ENCODE peak calls at places on chromosomes 12 and 14, in seven cellular contexts. P is adrenal gland, B is GM12892, F is HepG2, Q is lower leg skin, I is HCT116, H is ovary. J is an unnamed sample.

GRCh38 chr14:98799891-98800290 is 472.1 kb downstream of the BCL11B start:
- DNase-seq in F (no peak), P (no peak), Q (no peak), H (no peak), B (no peak), I (no peak), J (no peak)

GRCh38 chr12:123231931-123232330 is 1.0 kb downstream of the MPHOSPH9 start:
- DNase-seq in B (no peak), F (peak), H (no peak), Q (no peak), I (no peak), P (no peak), J (no peak)

GRCh38 chr12:124599074-124599999 is 31.9 kb upstream of the NCOR2 start:
- DNase-seq in B (no peak), Q (no peak), F (no peak), H (no peak), P (no peak), I (no peak), J (peak)

GRCh38 chr12:48681416-48681737 is 661 bp downstream of the KANSL2 start:
- DNase-seq in P (no peak), Q (no peak), H (no peak), B (peak), I (no peak), F (peak), J (no peak)

GRCh38 chr12:44465139-44465538 is 411.0 kb downstream of the NELL2 start:
- DNase-seq in B (no peak), F (no peak), H (no peak), P (no peak), I (peak), Q (no peak), J (no peak)

GRCh38 chr12:113800201-113800600 is 165.9 kb downstream of the RBM19 start:
- DNase-seq in Q (no peak), P (no peak), I (no peak), F (no peak), B (no peak), H (no peak), J (no peak)

GRCh38 chr12:8860165-8860961 is 37.9 kb downstream of the A2ML1 start:
- DNase-seq in F (peak), P (peak), B (peak), I (peak), H (peak), Q (no peak), J (peak)

GRCh38 chr14:96445844-96446710 is 54.1 kb downstream of the AK7 start:
- DNase-seq in B (no peak), I (no peak), F (no peak), Q (no peak), H (no peak), P (no peak), J (no peak)

GRCh38 chr14:96039633-96040311 is 610 bp downstream of the C14orf132 start:
- DNase-seq in Q (no peak), B (no peak), F (no peak), I (no peak), P (peak), H (no peak), J (peak)

GRCh38 chr12:80620281-80620680 is 87.2 kb upstream of the MYF6 start:
- DNase-seq in H (no peak), B (no peak), F (no peak), Q (no peak), P (no peak), I (no peak), J (no peak)

GRCh38 chr14:68675233-68675577 is 117.7 kb downstream of the ZFP36L1 start:
- DNase-seq in H (no peak), F (peak), B (no peak), Q (no peak), P (no peak), I (no peak), J (no peak)

GRCh38 chr12:126742326-126742725 is 1524.6 kb upstream of the TMEM132C start:
- DNase-seq in P (no peak), H (no peak), B (no peak), I (no peak), F (no peak), Q (no peak), J (no peak)

GRCh38 chr12:126752021-126752420 is 1514.9 kb upstream of the TMEM132C start:
- DNase-seq in P (no peak), I (no peak), H (no peak), B (no peak), F (no peak), Q (no peak), J (no peak)

DNA sequence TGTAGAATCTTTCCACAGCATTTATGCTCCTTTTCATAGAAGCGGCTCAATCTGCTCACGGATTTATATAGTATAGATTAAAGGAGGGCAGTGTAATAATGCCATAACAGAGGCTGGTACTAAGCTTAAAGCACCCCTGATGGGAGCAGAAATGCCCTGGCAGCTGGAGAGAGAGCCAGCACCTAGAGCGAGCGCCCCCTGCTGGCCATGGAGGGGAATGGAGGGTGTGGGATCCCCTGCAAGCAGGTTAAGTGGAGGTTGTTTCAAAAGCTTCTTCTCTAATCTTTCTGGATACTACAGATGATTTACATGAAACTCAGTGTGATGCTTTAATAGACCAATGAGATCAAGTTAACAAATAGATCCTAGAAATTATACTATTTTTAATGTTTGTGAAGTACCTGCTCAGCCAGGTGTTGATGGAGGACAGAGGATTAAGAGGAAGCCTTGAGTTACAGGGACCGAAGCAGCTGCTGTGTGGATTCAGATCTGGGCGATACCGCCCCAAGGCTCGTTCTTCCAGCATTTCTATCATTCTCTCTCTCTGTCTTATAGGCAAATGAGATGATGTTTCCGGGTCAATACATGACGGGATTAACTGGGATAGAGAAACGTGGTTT is 1519.3 kb upstream of the TMEM132C start:
- DNase-seq in B (no peak), I (peak), P (peak), Q (no peak), H (no peak), F (peak), J (peak)
- TF ChIP-seq POLR2A in B (no peak), I (no peak), P (no peak), Q (no peak), H (no peak), F (no peak), J (no peak)

GRCh38 chr14:104752735-104753527 is at the start of gene SIVA1:
- DNase-seq in H (peak), F (peak), B (peak), P (peak), Q (peak), I (peak), J (peak)
- TF ChIP-seq POLR2A in H (peak), F (peak), B (peak), P (peak), Q (no peak), I (peak), J (peak)

GRCh38 chr12:89353823-89354629 is 1.7 kb upstream of the DUSP6 start:
- DNase-seq in B (peak), I (peak), H (peak), P (peak), Q (peak), F (peak), J (peak)
- TF ChIP-seq POLR2A in B (no peak), I (peak), H (no peak), P (peak), Q (no peak), F (no peak), J (peak)

GRCh38 chr12:51025748-51026654 is at the start of gene SLC11A2:
- DNase-seq in I (peak), B (peak), H (peak), Q (peak), P (peak), F (peak), J (peak)
- TF ChIP-seq POLR2A in I (peak), B (peak), H (peak), Q (no peak), P (peak), F (peak), J (peak)

GRCh38 chr12:12907552-12907951 is 16.2 kb downstream of the GPRC5A start:
- DNase-seq in F (no peak), H (no peak), Q (no peak), B (no peak), I (no peak), P (no peak), J (no peak)

GRCh38 chr12:12900786-12901157 is 9.4 kb downstream of the GPRC5A start:
- DNase-seq in I (no peak), P (no peak), Q (no peak), F (no peak), H (no peak), B (no peak), J (no peak)

GRCh38 chr12:12901158-12901791 is 9.9 kb downstream of the GPRC5A start:
- DNase-seq in F (peak), P (peak), H (peak), B (no peak), I (no peak), Q (peak), J (peak)

GRCh38 chr12:12902036-12902435 is 10.7 kb downstream of the GPRC5A start:
- DNase-seq in H (peak), I (no peak), B (no peak), Q (peak), F (no peak), P (peak), J (no peak)

DNA sequence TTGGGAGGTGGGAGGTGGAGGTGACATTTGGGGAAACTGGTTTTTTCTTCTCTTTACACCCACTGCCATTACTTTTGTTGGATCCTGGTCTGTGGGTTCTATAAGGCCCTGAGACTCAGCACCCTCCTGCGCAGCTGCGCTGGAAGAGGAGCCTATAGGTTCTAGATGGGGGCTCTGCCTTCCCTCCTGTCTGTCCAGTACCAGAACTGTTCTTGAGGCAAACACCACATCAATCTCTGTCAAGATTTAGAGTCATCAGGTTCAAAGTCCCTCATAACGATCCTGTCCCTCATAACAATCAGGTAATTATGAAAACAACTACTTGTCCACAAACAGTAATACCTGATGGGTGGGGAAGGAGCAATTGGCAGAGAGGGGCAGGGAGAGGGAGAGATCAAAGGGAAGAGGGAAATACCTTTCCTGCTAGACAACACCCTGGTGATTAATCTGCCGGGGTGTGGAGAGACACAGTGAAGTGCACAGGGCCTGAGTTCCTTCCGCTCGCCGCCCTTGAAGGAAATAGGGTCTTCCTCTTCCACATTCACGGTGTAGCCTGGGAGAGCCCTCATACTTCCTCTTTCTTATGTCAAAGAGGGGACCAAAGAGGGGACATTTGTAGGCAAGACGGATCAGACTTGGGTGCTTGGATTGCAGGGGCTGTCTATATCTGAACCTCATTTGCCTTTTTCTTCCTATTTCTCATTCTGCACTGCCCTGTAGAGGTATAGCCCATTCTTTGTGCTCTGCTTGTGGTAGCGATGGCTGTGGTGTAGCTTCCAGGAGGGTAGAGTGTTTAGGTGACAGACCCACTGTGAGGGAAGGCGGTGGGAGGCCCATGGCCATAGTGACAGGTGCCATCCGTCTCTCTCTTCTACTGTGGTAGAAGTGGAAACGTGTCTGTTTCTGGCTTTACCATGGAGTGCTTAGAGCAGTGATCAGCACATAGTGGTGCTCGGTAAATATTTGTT is 12.6 kb downstream of the GPRC5A start:
- DNase-seq in F (peak), B (no peak), I (peak), P (no peak), H (no peak), Q (no peak), J (no peak)
- TF ChIP-seq POLR2A in F (no peak), B (no peak), I (no peak), P (no peak), H (no peak), Q (no peak), J (no peak)

GRCh38 chr12:79569679-79570078 is 121.1 kb downstream of the PAWR start:
- DNase-seq in I (no peak), Q (no peak), H (no peak), B (no peak), F (no peak), P (no peak), J (no peak)

GRCh38 chr12:79563021-79563739 is 127.6 kb downstream of the PAWR start:
- DNase-seq in B (no peak), Q (no peak), H (no peak), I (no peak), P (no peak), F (no peak), J (no peak)

GRCh38 chr12:79567164-79567563 is 123.6 kb downstream of the PAWR start:
- DNase-seq in F (no peak), B (no peak), H (no peak), I (no peak), Q (no peak), P (no peak), J (no peak)

GRCh38 chr12:79561401-79562132 is 129.2 kb downstream of the PAWR start:
- DNase-seq in H (no peak), I (no peak), F (no peak), Q (no peak), B (no peak), P (no peak), J (no peak)

GRCh38 chr12:79566452-79566851 is 124.3 kb downstream of the PAWR start:
- DNase-seq in B (no peak), H (no peak), F (peak), I (no peak), P (no peak), Q (no peak), J (no peak)
- TF ChIP-seq POLR2A in B (no peak), H (no peak), F (no peak), I (no peak), P (no peak), Q (no peak), J (no peak)

GRCh38 chr12:55715833-55716581 is at the start of gene BLOC1S1:
- DNase-seq in F (peak), I (peak), B (peak), Q (peak), H (peak), P (peak), J (peak)
- TF ChIP-seq POLR2A in F (peak), I (peak), B (peak), Q (no peak), H (peak), P (no peak), J (peak)

GRCh38 chr12:101343893-101344292 is 63.7 kb downstream of the ARL1 start:
- DNase-seq in Q (no peak), I (no peak), P (no peak), B (no peak), H (no peak), F (no peak), J (no peak)
- TF ChIP-seq POLR2A in Q (no peak), I (no peak), P (no peak), B (no peak), H (no peak), F (no peak), J (no peak)

GRCh38 chr14:76655331-76655730 is 105.9 kb upstream of the VASH1 start:
- DNase-seq in Q (no peak), F (no peak), P (no peak), H (no peak), B (no peak), I (no peak), J (no peak)
- TF ChIP-seq POLR2A in Q (no peak), F (no peak), P (no peak), H (no peak), B (no peak), I (no peak), J (no peak)

DNA sequence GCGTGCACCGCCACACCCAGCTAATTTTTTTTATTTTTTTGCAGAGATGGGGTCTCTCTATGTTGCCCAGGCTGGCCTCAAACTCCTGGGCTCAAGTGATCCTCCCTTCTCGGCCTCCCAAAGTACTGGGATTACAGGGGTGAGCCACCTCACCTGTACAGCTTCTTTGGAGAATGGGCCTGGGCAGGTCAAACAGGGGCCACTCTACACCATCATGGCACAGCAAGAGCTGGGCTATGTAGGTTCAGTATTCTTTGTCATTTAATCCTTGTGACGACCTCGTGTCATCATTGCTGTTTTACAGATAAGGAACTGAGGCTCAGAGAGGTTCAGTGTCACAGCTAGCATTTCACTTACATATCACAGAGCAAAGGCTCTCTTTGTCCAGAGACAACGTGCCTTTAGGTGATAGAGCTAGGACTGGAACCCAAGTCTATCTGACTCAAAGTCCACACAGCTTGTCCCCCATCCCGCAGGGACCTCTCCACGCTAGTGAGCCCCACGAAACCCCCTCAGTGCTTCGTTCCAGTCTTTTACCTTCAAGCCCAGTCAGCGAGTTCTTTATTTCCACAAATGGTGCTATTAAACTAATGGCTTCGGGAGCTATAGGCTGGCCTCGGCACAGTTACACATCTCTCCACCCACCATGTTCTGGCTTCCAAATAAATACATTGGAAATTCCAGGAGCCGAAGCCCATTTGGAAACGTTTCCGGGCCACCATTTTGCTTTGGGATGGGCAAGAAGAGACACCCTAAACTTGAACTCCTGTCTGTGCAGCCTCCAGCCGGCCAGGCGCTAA is 701 bp upstream of the MAP1LC3B2 start:
- DNase-seq in P (no peak), F (no peak), H (no peak), B (no peak), Q (no peak), I (no peak), J (no peak)
- TF ChIP-seq POLR2A in P (no peak), F (no peak), H (no peak), B (no peak), Q (no peak), I (no peak), J (no peak)

J was measured in H54.